ENCODE peak calls at places on chromosomes 12 and 14, in eight cellular contexts. I, V, A, E, Y, G, Q and C are unnamed samples. For H3K27me3 and H3K4me1, the result is how much of the 10 kb centered on the place peaks cover.

GRCh38 chr14:64628940-64629403 is 75.3 kb upstream of the PLEKHG3 start:
- DNase-seq in I (peak), V (peak), A (no peak), E (no peak), Y (no peak), G (peak), Q (no peak), C (no peak)

GRCh38 chr14:104656014-104656714 is 33.3 kb upstream of the INF2 start:
- DNase-seq in I (peak), V (no peak), A (no peak), E (no peak), Y (no peak), G (peak), Q (no peak), C (no peak)

GRCh38 chr14:103633391-103633790 is 4.4 kb downstream of the KLC1 start:
- DNase-seq in I (peak), V (no peak), A (no peak), E (no peak), Y (no peak), G (no peak), Q (no peak), C (no peak)

GRCh38 chr12:42130670-42131402 is 13.8 kb downstream of the GXYLT1 start:
- DNase-seq in I (peak), V (peak), A (peak), E (no peak), Y (peak), G (no peak), Q (no peak), C (no peak)

GRCh38 chr12:25904442-25904841 is 54.0 kb upstream of the RASSF8 start:
- DNase-seq in I (peak), V (peak), A (no peak), E (no peak), Y (no peak), G (no peak), Q (no peak), C (no peak)

GRCh38 chr14:61965030-61965745 is 203.0 kb downstream of the SNAPC1 start:
- DNase-seq in I (peak), V (peak), A (no peak), E (no peak), Y (no peak), G (no peak), Q (no peak), C (no peak)

GRCh38 chr12:79674629-79675028 is 16.1 kb downstream of the PAWR start:
- DNase-seq in I (peak), V (peak), A (no peak), E (no peak), Y (no peak), G (no peak), Q (no peak), C (no peak)

GRCh38 chr12:28415755-28416154 is 225.5 kb downstream of the CCDC91 start:
- DNase-seq in I (peak), V (peak), A (no peak), E (no peak), Y (no peak), G (no peak), Q (no peak), C (no peak)

GRCh38 chr12:52674416-52674775 is 5.8 kb downstream of the KRT1 start:
- DNase-seq in I (no peak), V (no peak), A (no peak), E (no peak), Y (no peak), G (no peak), Q (no peak), C (no peak)

GRCh38 chr14:58637391-58638230 is at the start of gene DACT1:
- DNase-seq in I (peak), V (peak), A (peak), E (no peak), Y (peak), G (peak), Q (peak), C (peak)

GRCh38 chr12:57772429-57773322 is at the start of gene EEF1AKMT3:
- DNase-seq in I (peak), V (peak), A (peak), E (peak), Y (no peak), G (no peak), Q (no peak), C (peak)

GRCh38 chr12:47079365-47079893 is at the start of gene PCED1B:
- DNase-seq in I (peak), V (peak), A (peak), E (peak), Y (peak), G (peak), Q (peak), C (peak)

GRCh38 chr14:103067231-103067954 is 10.0 kb upstream of the CDC42BPB start:
- DNase-seq in I (peak), V (peak), A (peak), E (no peak), Y (no peak), G (no peak), Q (no peak), C (no peak)

GRCh38 chr12:75853621-75854020 is 178.0 kb downstream of the PHLDA1 start:
- DNase-seq in I (no peak), V (no peak), A (no peak), E (no peak), Y (no peak), G (no peak), Q (no peak), C (no peak)

GRCh38 chr12:95351745-95352144 is 122.2 kb upstream of the METAP2 start:
- DNase-seq in I (peak), V (no peak), A (no peak), E (no peak), Y (no peak), G (peak), Q (no peak), C (no peak)

GRCh38 chr14:60275932-60276331 is 26.9 kb downstream of the PPM1A start:
- DNase-seq in I (no peak), V (no peak), A (no peak), E (no peak), Y (no peak), G (no peak), Q (no peak), C (no peak)

GRCh38 chr14:105486974-105487448 is 325 bp downstream of the CRIP1 start:
- DNase-seq in I (no peak), V (no peak), A (peak), E (peak), Y (peak), G (peak), Q (peak), C (no peak)

GRCh38 chr12:46717848-46718247 is 107.9 kb downstream of the SLC38A4 start:
- DNase-seq in I (no peak), V (no peak), A (no peak), E (no peak), Y (no peak), G (no peak), Q (no peak), C (no peak)

GRCh38 chr14:35161231-35161630 is 38.9 kb downstream of the PRORP start:
- DNase-seq in I (no peak), V (peak), A (no peak), E (peak), Y (no peak), G (no peak), Q (peak), C (no peak)

GRCh38 chr14:47200740-47201139 is 474.7 kb downstream of the MDGA2 start:
- DNase-seq in I (no peak), V (no peak), A (no peak), E (no peak), Y (no peak), G (no peak), Q (no peak), C (no peak)

GRCh38 chr14:38124496-38124895 is 83.2 kb upstream of the SSTR1 start:
- DNase-seq in I (no peak), V (no peak), A (no peak), E (no peak), Y (no peak), G (no peak), Q (no peak), C (no peak)

GRCh38 chr12:2422591-2422990 is 369.8 kb downstream of the CACNA1C start:
- DNase-seq in I (no peak), V (no peak), A (no peak), E (no peak), Y (no peak), G (no peak), Q (no peak), C (no peak)

GRCh38 chr12:30613119-30613830 is 82.4 kb downstream of the IPO8 start:
- DNase-seq in I (peak), V (peak), A (no peak), E (no peak), Y (no peak), G (no peak), Q (no peak), C (no peak)

GRCh38 chr14:55807059-55807499 is 227.1 kb downstream of the KTN1 start:
- DNase-seq in I (peak), V (peak), A (peak), E (peak), Y (peak), G (no peak), Q (peak), C (peak)

GRCh38 chr12:19245126-19245525 is 115.6 kb downstream of the PLEKHA5 start:
- DNase-seq in I (no peak), V (no peak), A (no peak), E (no peak), Y (no peak), G (no peak), Q (no peak), C (no peak)

GRCh38 chr14:20422886-20423285 is 9.6 kb upstream of the TEP1 start:
- DNase-seq in I (no peak), V (no peak), A (no peak), E (no peak), Y (no peak), G (no peak), Q (no peak), C (no peak)

GRCh38 chr12:74685385-74685784 is 147.8 kb downstream of the ATXN7L3B start:
- DNase-seq in I (no peak), V (no peak), A (no peak), E (no peak), Y (no peak), G (peak), Q (no peak), C (no peak)

GRCh38 chr14:91996951-91997371 is 42.9 kb downstream of the TRIP11 start:
- DNase-seq in I (peak), V (peak), A (no peak), E (no peak), Y (no peak), G (no peak), Q (peak), C (peak)

DNA sequence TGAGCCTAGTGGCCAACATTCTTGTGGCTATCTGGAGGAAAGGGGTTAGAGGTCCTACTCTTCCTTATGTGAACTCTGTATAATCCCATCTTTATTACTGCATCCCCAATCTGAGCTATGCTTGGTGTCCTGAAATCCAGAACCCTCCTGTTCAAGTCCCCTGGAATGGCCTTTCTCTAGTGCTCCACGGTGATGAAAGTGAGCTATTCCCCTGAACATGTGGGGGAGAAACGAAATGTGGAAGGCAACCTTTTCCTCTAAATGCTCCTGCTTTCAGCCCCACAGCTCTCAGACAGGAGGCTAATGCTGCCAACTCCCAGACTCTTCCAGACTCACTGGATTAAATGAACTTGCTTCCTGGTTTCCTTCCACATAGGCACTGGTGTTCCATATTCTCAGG is 2.5 kb upstream of the PGAM5 start:
- DNase-seq in I (no peak), V (no peak), A (no peak), E (no peak), Y (no peak), G (no peak), Q (no peak), C (no peak)
- H3K27me3 ChIP-seq in I (under half), V (under half), A (under half), E (under half), Y (under half), G (under half), Q (under half), C (under half)

GRCh38 chr12:106715582-106715981 is 58.9 kb upstream of the RIC8B start:
- DNase-seq in I (no peak), V (no peak), A (no peak), E (no peak), Y (no peak), G (no peak), Q (no peak), C (no peak)

GRCh38 chr12:106719879-106720278 is 54.6 kb upstream of the RIC8B start:
- DNase-seq in I (no peak), V (no peak), A (no peak), E (no peak), Y (no peak), G (no peak), Q (no peak), C (no peak)

GRCh38 chr12:106721931-106722330 is 52.6 kb upstream of the RIC8B start:
- DNase-seq in I (no peak), V (no peak), A (no peak), E (no peak), Y (no peak), G (no peak), Q (no peak), C (no peak)

GRCh38 chr12:106720696-106721095 is 53.8 kb upstream of the RIC8B start:
- DNase-seq in I (no peak), V (no peak), A (no peak), E (no peak), Y (no peak), G (no peak), Q (no peak), C (no peak)

DNA sequence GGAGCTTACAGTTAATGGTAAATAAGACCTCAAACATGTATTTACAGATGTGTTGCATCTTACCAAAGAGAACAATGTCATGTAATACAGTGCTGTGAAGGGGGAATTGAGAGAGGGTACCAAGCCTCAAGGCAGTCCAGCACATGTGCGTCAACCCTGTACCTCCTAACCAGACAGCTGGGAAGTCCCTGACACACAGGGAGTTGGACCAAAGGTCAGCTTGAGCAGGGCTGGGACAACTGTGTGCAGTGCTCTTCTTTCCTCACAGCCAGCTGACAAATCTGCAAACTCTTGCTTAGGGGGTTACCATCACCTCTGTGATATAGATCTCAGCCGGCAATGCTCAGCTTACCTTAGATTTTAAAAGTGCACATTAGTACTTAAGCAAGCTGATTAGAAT is 56.8 kb upstream of the RIC8B start:
- DNase-seq in I (no peak), V (no peak), A (no peak), E (no peak), Y (no peak), G (no peak), Q (no peak), C (no peak)
- H3K4me1 ChIP-seq in I (under half), V (under half), A (under half), E (under half), Y (under half), G (under half), Q (under half), C (under half)

GRCh38 chr12:53977596-53978464 is 3.1 kb upstream of the HOTAIR start:
- DNase-seq in I (no peak), V (no peak), A (peak), E (no peak), Y (no peak), G (no peak), Q (no peak), C (no peak)

GRCh38 chr12:53975816-53976152 is 1.0 kb upstream of the HOTAIR start:
- DNase-seq in I (no peak), V (no peak), A (no peak), E (no peak), Y (no peak), G (no peak), Q (no peak), C (no peak)

GRCh38 chr12:53976823-53977595 is 2.3 kb upstream of the HOTAIR start:
- DNase-seq in I (no peak), V (no peak), A (peak), E (no peak), Y (no peak), G (no peak), Q (no peak), C (no peak)

GRCh38 chr12:53975019-53975815 is 463 bp upstream of the HOTAIR start:
- DNase-seq in I (no peak), V (no peak), A (peak), E (no peak), Y (no peak), G (peak), Q (no peak), C (no peak)

GRCh38 chr12:53976172-53976822 is 1.5 kb upstream of the HOTAIR start:
- DNase-seq in I (no peak), V (no peak), A (peak), E (no peak), Y (no peak), G (peak), Q (no peak), C (no peak)
- H3K27me3 ChIP-seq in I (half or more), V (half or more), A (under half), E (half or more), Y (under half), G (half or more), Q (half or more), C (half or more)

GRCh38 chr12:54220092-54220557 is 31.3 kb upstream of the SMUG1 start:
- DNase-seq in I (peak), V (peak), A (peak), E (peak), Y (no peak), G (peak), Q (peak), C (peak)
- H3K4me1 ChIP-seq in I (under half), V (under half), A (under half), E (under half), Y (under half), G (under half), Q (under half), C (under half)

GRCh38 chr12:128267651-128268347 is 829 bp downstream of the TMEM132C start:
- DNase-seq in I (no peak), V (no peak), A (no peak), E (no peak), Y (no peak), G (peak), Q (no peak), C (no peak)

GRCh38 chr12:128266559-128267245 is at the start of gene TMEM132C:
- DNase-seq in I (no peak), V (no peak), A (no peak), E (no peak), Y (no peak), G (peak), Q (no peak), C (no peak)

GRCh38 chr12:128268348-128268725 is 1.4 kb downstream of the TMEM132C start:
- DNase-seq in I (no peak), V (no peak), A (no peak), E (no peak), Y (no peak), G (peak), Q (no peak), C (no peak)

GRCh38 chr12:128267246-128267622 is 264 bp downstream of the TMEM132C start:
- DNase-seq in I (no peak), V (no peak), A (no peak), E (no peak), Y (no peak), G (peak), Q (no peak), C (no peak)

DNA sequence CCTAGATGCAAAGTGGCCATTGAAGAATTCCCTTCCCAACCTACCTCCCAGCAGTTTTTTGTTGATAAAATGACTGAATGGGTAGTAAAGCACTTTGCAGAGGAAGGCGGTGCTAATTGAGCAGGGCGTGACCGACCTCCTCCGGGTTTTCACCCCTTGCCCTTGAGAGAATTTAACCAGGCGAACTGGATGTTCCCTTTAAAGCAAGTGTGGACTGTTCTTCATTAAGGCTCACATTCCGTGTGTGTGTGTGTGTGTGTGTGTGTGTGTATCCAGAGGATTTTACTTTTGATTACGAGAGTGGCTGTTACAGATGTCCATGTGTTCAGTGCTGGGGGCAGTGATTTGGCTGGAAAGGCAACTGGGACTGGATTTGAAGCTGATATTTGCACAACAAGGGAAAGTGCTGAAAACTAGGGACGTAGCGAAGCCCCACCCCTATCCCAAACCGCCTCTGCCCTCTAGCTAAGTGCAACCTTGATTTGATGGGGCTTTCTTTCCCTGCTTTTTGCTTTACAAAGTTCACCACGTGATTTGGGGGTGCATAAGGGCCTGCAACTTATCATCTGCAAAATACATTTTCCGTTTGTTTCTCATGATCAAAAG is 2.2 kb downstream of the TMEM132C start:
- DNase-seq in I (no peak), V (no peak), A (no peak), E (no peak), Y (no peak), G (peak), Q (no peak), C (no peak)
- H3K27me3 ChIP-seq in I (under half), V (under half), A (under half), E (under half), Y (under half), G (half or more), Q (under half), C (under half)

GRCh38 chr14:93957751-93958566 is 18.4 kb downstream of the ASB2 start:
- DNase-seq in I (no peak), V (no peak), A (peak), E (no peak), Y (no peak), G (no peak), Q (no peak), C (no peak)

GRCh38 chr14:93958567-93959238 is 17.7 kb downstream of the ASB2 start:
- DNase-seq in I (no peak), V (no peak), A (peak), E (no peak), Y (no peak), G (no peak), Q (no peak), C (no peak)

GRCh38 chr14:93960108-93960475 is 16.3 kb downstream of the ASB2 start:
- DNase-seq in I (peak), V (peak), A (no peak), E (no peak), Y (no peak), G (no peak), Q (no peak), C (no peak)

GRCh38 chr14:93960774-93961438 is 15.5 kb downstream of the ASB2 start:
- DNase-seq in I (no peak), V (no peak), A (no peak), E (no peak), Y (no peak), G (no peak), Q (no peak), C (no peak)

GRCh38 chr14:93959239-93960107 is 16.9 kb downstream of the ASB2 start:
- DNase-seq in I (peak), V (peak), A (peak), E (peak), Y (peak), G (peak), Q (peak), C (peak)
- H3K4me1 ChIP-seq in I (under half), V (under half), A (half or more), E (half or more), Y (under half), G (under half), Q (half or more), C (half or more)

DNA sequence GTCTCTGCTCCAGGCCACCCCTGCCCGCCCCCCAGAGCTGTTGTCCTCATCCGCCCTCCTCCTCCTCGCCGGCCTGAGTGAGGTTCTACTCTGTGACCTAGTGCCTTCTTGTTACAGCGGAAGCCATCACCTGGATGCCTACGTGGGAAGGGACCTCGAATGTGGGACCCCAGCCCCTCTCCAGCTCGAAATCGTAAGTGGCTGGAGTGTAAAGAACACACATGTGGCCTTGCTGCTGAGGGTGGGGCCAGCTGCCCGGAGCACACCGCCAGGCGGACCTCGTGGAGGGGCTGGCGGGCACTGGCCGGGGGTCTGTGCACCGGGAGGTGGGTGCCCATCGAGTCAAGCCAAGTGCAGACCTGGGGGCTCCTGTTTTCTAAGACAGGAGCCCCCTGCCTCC is 19.4 kb downstream of the MEG3 start:
- DNase-seq in I (no peak), V (no peak), A (no peak), E (no peak), Y (no peak), G (no peak), Q (no peak), C (no peak)
- H3K27me3 ChIP-seq in I (under half), V (under half), A (under half), E (under half), Y (under half), G (under half), Q (under half), C (under half)